ENCODE peak calls at places on chromosomes 2 and 18, in seven cellular contexts. J is sigmoid colon, C is upper lobe of left lung, I is HCT116, G is GM23338, L is suprapubic skin, N is HL-60. M is an unnamed sample.

GRCh38 chr2:64766841-64767669 is 113.3 kb upstream of the SERTAD2 start:
- DNase-seq in G (no peak), J (no peak), I (no peak), C (no peak), L (no peak), N (no peak), M (no peak)

GRCh38 chr2:71894266-71894665 is 253.4 kb downstream of the CYP26B1 start:
- DNase-seq in G (peak), C (peak), N (no peak), I (no peak), L (no peak), J (no peak), M (peak)

GRCh38 chr2:2188344-2189111 is 142.5 kb downstream of the MYT1L start:
- DNase-seq in L (no peak), C (no peak), N (no peak), J (no peak), I (no peak), G (no peak), M (no peak)

GRCh38 chr2:145874466-145874865 is 1354.5 kb upstream of the ZEB2 start:
- DNase-seq in C (no peak), G (no peak), I (no peak), N (no peak), L (no peak), J (no peak), M (no peak)

GRCh38 chr2:25337276-25337675 is 4.4 kb downstream of the DNMT3A start:
- DNase-seq in J (no peak), C (no peak), G (no peak), N (no peak), I (no peak), L (no peak), M (no peak)

GRCh38 chr2:126864861-126865260 is 33.8 kb upstream of the TEX51 start:
- DNase-seq in G (peak), N (no peak), L (peak), J (no peak), I (peak), C (no peak), M (peak)

GRCh38 chr18:9868857-9869712 is 16.7 kb upstream of the TXNDC2 start:
- DNase-seq in N (no peak), G (no peak), J (no peak), L (no peak), I (no peak), C (no peak), M (no peak)

GRCh38 chr2:61178603-61179545 is 16.9 kb downstream of the C2orf74 start:
- DNase-seq in C (peak), J (no peak), G (no peak), I (no peak), N (no peak), L (peak), M (no peak)

GRCh38 chr2:64989982-64990614 is 899 bp downstream of the SLC1A4 start:
- DNase-seq in J (no peak), C (peak), L (peak), I (no peak), N (no peak), G (peak), M (no peak)

GRCh38 chr2:224751996-224752698 is 36.0 kb upstream of the CCDC195 start:
- DNase-seq in I (no peak), J (no peak), C (no peak), G (no peak), L (no peak), N (no peak), M (no peak)

GRCh38 chr2:214075446-214075845 is 335.4 kb upstream of the VWC2L start:
- DNase-seq in C (no peak), N (no peak), I (no peak), L (no peak), J (no peak), G (no peak), M (no peak)

GRCh38 chr2:85188852-85189251 is 55.7 kb downstream of the TCF7L1 start:
- DNase-seq in L (peak), I (no peak), J (no peak), C (no peak), G (no peak), N (no peak), M (no peak)

GRCh38 chr2:96527990-96528679 is 8.4 kb upstream of the ARID5A start:
- DNase-seq in G (no peak), L (no peak), J (peak), I (no peak), N (no peak), C (peak), M (no peak)

DNA sequence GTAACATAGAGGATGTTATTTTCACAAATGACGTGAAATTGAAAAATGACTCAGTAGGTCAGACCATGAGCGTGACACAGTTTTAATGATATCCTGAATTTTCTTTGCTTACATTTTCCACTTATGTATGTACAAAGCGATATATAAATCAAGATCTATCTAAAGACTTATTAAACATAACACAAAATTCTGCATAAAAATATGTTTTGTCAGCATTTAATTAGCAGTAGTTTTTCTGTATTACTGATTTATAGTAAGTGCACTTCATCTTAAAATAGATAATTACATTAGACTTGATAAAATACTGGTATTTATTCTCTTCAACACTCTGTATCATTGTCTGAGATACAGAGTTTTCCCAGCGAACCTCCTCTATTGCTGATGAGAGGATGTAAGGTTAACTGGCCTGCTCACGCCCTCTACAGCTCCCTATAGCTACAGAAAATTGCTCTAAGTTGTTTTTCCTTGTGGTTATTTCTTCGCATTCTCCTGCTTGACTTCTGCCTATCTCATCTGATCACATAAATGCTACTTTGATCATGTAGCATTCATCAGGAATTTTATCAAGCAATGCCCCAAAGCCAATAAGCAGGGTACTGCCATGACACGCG is 548.8 kb upstream of the REG3G start:
- DNase-seq in C (no peak), I (no peak), J (no peak), L (no peak), N (no peak), G (peak), M (no peak)
- TF ChIP-seq POLR2AphosphoS5 in C (no peak), I (no peak), J (no peak), L (no peak), N (no peak), G (no peak), M (no peak)

GRCh38 chr2:104595576-104595975 is 258.3 kb upstream of the POU3F3 start:
- DNase-seq in N (peak), I (no peak), L (no peak), G (no peak), C (no peak), J (no peak), M (no peak)
- H3K4me3 ChIP-seq in N (no peak), I (no peak), L (no peak), G (no peak), C (no peak), J (no peak), M (no peak)

DNA sequence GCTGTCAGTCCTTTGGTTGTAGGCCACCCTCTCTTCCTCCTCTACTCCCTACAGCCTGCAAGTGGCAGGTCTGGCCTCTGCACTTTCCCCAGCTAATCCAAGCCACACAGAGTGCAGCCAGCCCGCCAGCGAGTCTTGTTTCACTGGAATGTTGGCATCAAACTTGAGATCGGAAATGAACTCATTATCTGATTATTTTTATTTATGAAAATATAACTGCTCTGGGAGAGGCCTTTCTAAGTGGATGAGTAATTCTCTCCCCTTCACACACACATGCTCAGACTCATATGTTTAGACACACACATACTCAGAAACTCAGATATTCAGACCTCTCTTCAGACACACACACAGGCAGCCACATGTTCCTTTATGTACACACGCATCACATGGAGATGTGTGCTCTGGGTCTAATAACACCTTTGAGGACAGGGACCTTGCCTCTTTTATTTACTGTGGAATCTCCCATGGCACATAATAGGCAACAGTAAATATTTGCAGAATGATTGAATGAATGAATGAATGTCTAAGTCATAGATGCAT is 151.3 kb downstream of the ZFP36L2 start:
- DNase-seq in C (no peak), I (no peak), J (peak), G (no peak), N (no peak), L (peak), M (peak)
- TF ChIP-seq POLR2AphosphoS5 in C (peak), I (no peak), J (peak), G (no peak), N (no peak), L (peak), M (peak)

GRCh38 chr2:119232666-119232993 is 9.0 kb downstream of the STEAP3 start:
- DNase-seq in L (no peak), I (no peak), N (no peak), G (no peak), J (no peak), C (no peak), M (no peak)

GRCh38 chr2:119233326-119234020 is 9.8 kb downstream of the STEAP3 start:
- DNase-seq in I (no peak), J (no peak), C (no peak), L (no peak), N (no peak), G (no peak), M (no peak)

GRCh38 chr2:119230630-119231185 is 7.1 kb downstream of the STEAP3 start:
- DNase-seq in G (peak), C (no peak), I (no peak), N (no peak), J (no peak), L (no peak), M (no peak)

GRCh38 chr2:119230219-119230618 is 6.6 kb downstream of the STEAP3 start:
- DNase-seq in J (no peak), G (no peak), N (no peak), L (no peak), I (no peak), C (no peak), M (no peak)

DNA sequence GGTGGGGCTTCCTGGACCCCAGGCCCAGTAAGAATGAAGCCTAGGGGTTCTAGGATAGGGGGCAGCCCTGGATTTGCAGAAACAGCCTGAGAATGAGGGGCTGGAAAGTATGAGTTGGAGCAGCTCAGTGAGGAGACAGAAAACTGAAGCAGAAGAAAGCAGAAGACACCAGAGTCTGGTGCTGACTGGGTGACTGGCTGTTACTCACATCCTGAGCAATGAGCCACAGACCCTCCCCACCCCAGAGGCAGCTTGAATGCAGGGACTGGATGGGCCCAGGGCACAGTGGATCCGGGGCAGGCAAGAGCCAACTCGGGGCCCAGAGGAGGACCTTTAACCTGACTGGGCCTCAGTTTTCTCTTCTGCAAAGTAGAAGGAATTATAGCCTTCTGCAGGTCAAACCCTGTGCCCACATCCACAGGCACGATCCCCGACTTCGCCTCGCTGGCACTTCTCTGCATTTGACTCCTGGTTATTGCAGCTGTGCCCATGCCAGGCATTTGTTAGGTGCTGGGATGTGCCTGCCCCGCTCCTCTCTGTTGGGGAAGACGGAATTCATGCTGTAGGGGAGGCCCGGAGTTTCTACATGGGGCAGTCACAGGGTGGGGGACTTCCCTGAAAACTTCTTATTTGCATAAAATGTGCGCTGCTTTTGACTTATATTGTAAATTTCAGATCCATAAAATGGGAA is 8.5 kb downstream of the STEAP3 start:
- DNase-seq in N (no peak), L (no peak), G (no peak), I (no peak), J (no peak), C (no peak), M (no peak)
- H3K4me3 ChIP-seq in N (no peak), L (no peak), G (no peak), I (no peak), J (no peak), C (no peak), M (no peak)

GRCh38 chr2:20050712-20051517 is 513 bp downstream of the LAPTM4A start:
- DNase-seq in L (peak), N (no peak), I (no peak), G (peak), J (peak), C (peak), M (no peak)
- TF ChIP-seq POLR2AphosphoS5 in L (no peak), N (no peak), I (no peak), G (no peak), J (no peak), C (peak), M (no peak)

DNA sequence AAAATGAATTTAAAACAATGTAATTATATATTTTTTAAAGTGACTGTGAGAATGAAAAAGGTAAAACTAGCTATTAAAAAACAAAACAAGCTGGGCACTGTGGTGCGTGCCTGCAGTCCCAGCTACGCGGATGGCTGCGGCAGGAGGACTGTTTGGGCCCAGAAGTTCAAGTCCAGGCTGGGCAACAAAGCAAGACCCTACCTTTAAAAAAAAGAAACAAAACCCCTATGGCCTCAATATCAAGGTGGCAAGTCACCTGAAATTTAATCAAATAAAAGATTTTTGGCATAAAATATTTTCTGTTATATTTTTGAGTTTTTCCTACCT is 46.9 kb upstream of the STRN start:
- DNase-seq in I (no peak), J (no peak), C (no peak), N (no peak), G (no peak), L (no peak), M (no peak)
- H3K4me3 ChIP-seq in I (no peak), J (no peak), C (no peak), N (no peak), G (no peak), L (no peak), M (no peak)

M was measured in vagina.